ENCODE peak calls at places on chromosomes 11 and 22, in six cellular contexts. M, W, R, K, Z and L are unnamed samples.

GRCh38 chr11:13423372-13423771 is 39.6 kb downstream of the BTBD10 start:
- DNase-seq in M (no peak), W (no peak), R (no peak), K (no peak), Z (no peak), L (no peak)

GRCh38 chr11:103325686-103326069 is 216.5 kb downstream of the DYNC2H1 start:
- DNase-seq in M (peak; percentile 36), W (no peak), R (no peak), K (no peak), Z (no peak), L (no peak)

GRCh38 chr11:131692151-131692550 is 321.7 kb downstream of the NTM start:
- DNase-seq in M (no peak), W (no peak), R (no peak), K (no peak), Z (no peak), L (no peak)

GRCh38 chr11:128731041-128731663 is 37.3 kb downstream of the FLI1 start:
- DNase-seq in M (no peak), W (no peak), R (peak; percentile 30), K (no peak), Z (no peak), L (no peak)

GRCh38 chr11:92759571-92760214 is 209.8 kb upstream of the MTNR1B start:
- DNase-seq in M (no peak), W (no peak), R (no peak), K (no peak), Z (no peak), L (no peak)

GRCh38 chr11:87239001-87239400 is 201.3 kb downstream of the TMEM135 start:
- DNase-seq in M (no peak), W (no peak), R (no peak), K (no peak), Z (no peak), L (no peak)

GRCh38 chr11:69249641-69250502 is 44.1 kb upstream of the MYEOV start:
- DNase-seq in M (no peak), W (peak; percentile 37), R (no peak), K (no peak), Z (peak; percentile 74), L (no peak)

GRCh38 chr11:130037881-130038601 is 31.7 kb upstream of the APLP2 start:
- DNase-seq in M (no peak), W (no peak), R (no peak), K (no peak), Z (no peak), L (no peak)

GRCh38 chr11:120750647-120751419 is 239.3 kb downstream of the GRIK4 start:
- DNase-seq in M (no peak), W (no peak), R (no peak), K (no peak), Z (no peak), L (no peak)

GRCh38 chr11:128889657-128890213 is 1.4 kb upstream of the KCNJ5 start:
- DNase-seq in M (no peak), W (no peak), R (no peak), K (no peak), Z (no peak), L (no peak)

GRCh38 chr11:107970049-107970448 is 38.6 kb upstream of the CUL5 start:
- DNase-seq in M (no peak), W (no peak), R (no peak), K (no peak), Z (no peak), L (no peak)

GRCh38 chr11:71563401-71563800 is 2.0 kb upstream of the KRTAP5-10 start:
- DNase-seq in M (peak; percentile 59), W (no peak), R (no peak), K (no peak), Z (peak; percentile 49), L (no peak)

GRCh38 chr11:68379216-68379615 is 66.8 kb downstream of the LRP5 start:
- DNase-seq in M (peak; percentile 40), W (no peak), R (no peak), K (no peak), Z (no peak), L (no peak)

GRCh38 chr11:74019104-74019738 is 10.3 kb upstream of the UCP3 start:
- DNase-seq in M (no peak), W (no peak), R (no peak), K (no peak), Z (no peak), L (no peak)

GRCh38 chr22:24432059-24432853 is 4.9 kb downstream of the ADORA2A start:
- DNase-seq in M (no peak), W (no peak), R (no peak), K (peak; percentile 61), Z (peak; percentile 36), L (no peak)

GRCh38 chr11:17864478-17864941 is 129.9 kb downstream of the KCNC1 start:
- DNase-seq in M (peak; percentile 33), W (no peak), R (no peak), K (peak; percentile 60), Z (no peak), L (no peak)

GRCh38 chr11:120597250-120597649 is 85.7 kb downstream of the GRIK4 start:
- DNase-seq in M (no peak), W (no peak), R (no peak), K (peak; percentile 37), Z (no peak), L (no peak)

GRCh38 chr11:120610101-120610500 is 98.6 kb downstream of the GRIK4 start:
- DNase-seq in M (no peak), W (no peak), R (no peak), K (no peak), Z (no peak), L (no peak)

GRCh38 chr11:75233688-75234295 is 6.8 kb upstream of the TPBGL start:
- DNase-seq in M (peak; percentile 77), W (peak; percentile 16), R (no peak), K (peak; percentile 9), Z (peak; percentile 69), L (no peak)

GRCh38 chr11:40328890-40329617 is 1130.4 kb downstream of the LRRC4C start:
- DNase-seq in M (peak; percentile 20), W (peak; percentile 100), R (no peak), K (no peak), Z (peak; percentile 97), L (no peak)

GRCh38 chr11:46490576-46491100 is 99.1 kb upstream of the CHRM4 start:
- DNase-seq in M (no peak), W (no peak), R (no peak), K (no peak), Z (no peak), L (no peak)

GRCh38 chr11:34151166-34151565 is 45.7 kb downstream of the NAT10 start:
- DNase-seq in M (no peak), W (no peak), R (no peak), K (no peak), Z (no peak), L (no peak)

GRCh38 chr11:36048496-36049247 is 104.8 kb downstream of the LDLRAD3 start:
- DNase-seq in M (no peak), W (no peak), R (no peak), K (no peak), Z (no peak), L (no peak)

GRCh38 chr22:42635531-42635930 is 4.9 kb downstream of the ATP5MGL start:
- DNase-seq in M (no peak), W (no peak), R (no peak), K (no peak), Z (peak; percentile 96), L (no peak)

GRCh38 chr11:131629925-131630324 is 259.5 kb downstream of the NTM start:
- DNase-seq in M (no peak), W (no peak), R (no peak), K (no peak), Z (no peak), L (no peak)

GRCh38 chr11:10329935-10330334 is 25.1 kb downstream of the ADM start:
- DNase-seq in M (no peak), W (no peak), R (no peak), K (no peak), Z (peak; percentile 67), L (no peak)

GRCh38 chr22:35357883-35358621 is 22.8 kb upstream of the HMOX1 start:
- DNase-seq in M (no peak), W (no peak), R (no peak), K (no peak), Z (no peak), L (no peak)

GRCh38 chr11:123195182-123196059 is at the start of gene CLMP:
- DNase-seq in M (peak; percentile 28), W (no peak), R (no peak), K (peak; percentile 63), Z (peak; percentile 89), L (no peak)

GRCh38 chr11:102528618-102529017 is 1.9 kb downstream of the MMP7 start:
- DNase-seq in M (no peak), W (no peak), R (no peak), K (no peak), Z (peak; percentile 19), L (no peak)

GRCh38 chr11:60348116-60348515 is 21.1 kb downstream of the MS4A6E start:
- DNase-seq in M (no peak), W (no peak), R (no peak), K (no peak), Z (no peak), L (no peak)

GRCh38 chr22:26981520-26981919 is 324.1 kb downstream of the MIAT start:
- DNase-seq in M (no peak), W (no peak), R (no peak), K (no peak), Z (no peak), L (no peak)

GRCh38 chr11:109077340-109077927 is 344.6 kb upstream of the C11orf87 start:
- DNase-seq in M (no peak), W (no peak), R (no peak), K (no peak), Z (no peak), L (no peak)

GRCh38 chr11:134557571-134558257 is 145.7 kb upstream of the B3GAT1 start:
- DNase-seq in M (no peak), W (no peak), R (no peak), K (no peak), Z (no peak), L (no peak)

GRCh38 chr22:50473088-50473487 is 1.7 kb downstream of the SBF1 start:
- DNase-seq in M (no peak), W (no peak), R (peak; percentile 38), K (no peak), Z (no peak), L (peak; percentile 59)

GRCh38 chr11:8085006-8085645 is 4.1 kb downstream of the TUB start:
- DNase-seq in M (no peak), W (no peak), R (no peak), K (peak; percentile 38), Z (no peak), L (no peak)